ENCODE peak calls at places on chromosomes 2 and 18, in seven cellular contexts. W is PC-3; J is HepG2; P is stimulated activated CD8-positive, alpha-beta memory T cell treated with anti-CD3 and anti-CD28 coated beads, Interleukin-4, amount 100 ng/mL, for 1 hour; A is left colon; N is kidney; I is cardiac muscle cell. O is an unnamed sample.
A peak's percentile ranks its signal among the peaks of the same experiment; 100 is the strongest.

GRCh38 chr2:204538179-204539009 is 6.9 kb upstream of the PARD3B start:
- DNase-seq in W (peak; percentile 19), J (no peak), P (no peak), A (no peak), N (no peak), I (peak; percentile 43), O (no peak)

GRCh38 chr2:231395188-231396057 is at the start of gene B3GNT7:
- DNase-seq in W (no peak), J (no peak), P (no peak), A (peak; percentile 77), N (peak; percentile 78), I (no peak), O (no peak)

GRCh38 chr18:12034241-12035100 is 53.2 kb downstream of the IMPA2 start:
- DNase-seq in W (no peak), J (no peak), P (no peak), A (no peak), N (no peak), I (no peak), O (no peak)

GRCh38 chr18:30328839-30329238 is 713.7 kb downstream of the DSC3 start:
- DNase-seq in W (peak; percentile 63), J (no peak), P (no peak), A (no peak), N (no peak), I (no peak), O (peak; percentile 1)

GRCh38 chr2:173101687-173102086 is 26.0 kb downstream of the MAP3K20 start:
- DNase-seq in W (no peak), J (no peak), P (no peak), A (no peak), N (no peak), I (no peak), O (peak; percentile 27)

GRCh38 chr2:144516981-144517824 is 2.7 kb downstream of the ZEB2 start:
- DNase-seq in W (peak; percentile 43), J (no peak), P (no peak), A (peak; percentile 44), N (peak; percentile 71), I (peak; percentile 70), O (peak; percentile 70)

GRCh38 chr2:121777699-121778058 is 22.2 kb downstream of the TSN start:
- DNase-seq in W (peak; percentile 93), J (peak; percentile 50), P (no peak), A (no peak), N (no peak), I (no peak), O (peak; percentile 36)

GRCh38 chr18:12076424-12077140 is 17.1 kb upstream of the ANKRD62 start:
- DNase-seq in W (peak; percentile 46), J (no peak), P (no peak), A (no peak), N (peak; percentile 66), I (peak; percentile 74), O (peak; percentile 18)

GRCh38 chr2:148810081-148810480 is 64.9 kb upstream of the KIF5C start:
- DNase-seq in W (no peak), J (no peak), P (no peak), A (no peak), N (no peak), I (no peak), O (no peak)

GRCh38 chr2:163785162-163785561 is 49.4 kb upstream of the FIGN start:
- DNase-seq in W (no peak), J (no peak), P (no peak), A (no peak), N (no peak), I (no peak), O (no peak)

GRCh38 chr18:58205087-58205779 is 161.2 kb downstream of the NEDD4L start:
- DNase-seq in W (no peak), J (no peak), P (no peak), A (no peak), N (no peak), I (no peak), O (no peak)

GRCh38 chr2:238290079-238290478 is 1.7 kb upstream of the PER2 start:
- DNase-seq in W (peak; percentile 92), J (peak; percentile 83), P (no peak), A (peak; percentile 87), N (no peak), I (peak; percentile 62), O (peak; percentile 93)

GRCh38 chr2:16644204-16644925 is 21.3 kb downstream of the CYRIA start:
- DNase-seq in W (no peak), J (no peak), P (no peak), A (no peak), N (no peak), I (no peak), O (no peak)

GRCh38 chr2:12304494-12305228 is 412.1 kb upstream of the TRIB2 start:
- DNase-seq in W (peak; percentile 76), J (no peak), P (no peak), A (peak; percentile 54), N (no peak), I (no peak), O (no peak)

GRCh38 chr2:106960633-106961205 is 74.8 kb upstream of the ST6GAL2 start:
- DNase-seq in W (no peak), J (no peak), P (no peak), A (no peak), N (no peak), I (peak; percentile 27), O (no peak)

GRCh38 chr2:240358821-240359342 is 76.6 kb upstream of the GPC1 start:
- DNase-seq in W (no peak), J (no peak), P (no peak), A (no peak), N (no peak), I (no peak), O (no peak)

GRCh38 chr2:112731479-112731878 is 10.7 kb downstream of the NT5DC4 start:
- DNase-seq in W (no peak), J (no peak), P (no peak), A (no peak), N (no peak), I (no peak), O (no peak)

GRCh38 chr2:81194176-81194575 is 889.6 kb upstream of the LRRTM1 start:
- DNase-seq in W (no peak), J (no peak), P (no peak), A (no peak), N (peak; percentile 63), I (no peak), O (no peak)